ENCODE peak calls at places on chromosomes 11 and 22, in seven cellular contexts. One of them, this sample, is unnamed.

GRCh38 chr22:21025763-21026755 is 6.3 kb downstream of the SLC7A4 start:
- DNase-seq in HFFc6: no peak
- DNase-seq in left ventricle myocardium inferior: no peak
- DNase-seq in transverse colon: no peak
- DNase-seq in mammary epithelial cell: peak; percentile 66
- DNase-seq in fibroblast of pulmonary artery: no peak
- DNase-seq in RWPE1: no peak
- DNase-seq in this sample: no peak

GRCh38 chr11:95790933-95791247 is 592 bp downstream of the CEP57 start:
- DNase-seq in HFFc6: peak; percentile 30
- DNase-seq in left ventricle myocardium inferior: peak; percentile 43
- DNase-seq in RWPE1: peak; percentile 61
- DNase-seq in transverse colon: peak; percentile 72
- DNase-seq in fibroblast of pulmonary artery: peak; percentile 71
- DNase-seq in mammary epithelial cell: peak; percentile 74
- DNase-seq in this sample: peak; percentile 58

GRCh38 chr11:76781861-76782500 is 1.2 kb upstream of the TSKU start:
- DNase-seq in HFFc6: no peak
- DNase-seq in RWPE1: peak; percentile 35
- DNase-seq in fibroblast of pulmonary artery: no peak
- DNase-seq in transverse colon: peak; percentile 53
- DNase-seq in left ventricle myocardium inferior: no peak
- DNase-seq in mammary epithelial cell: peak; percentile 71
- DNase-seq in this sample: no peak

GRCh38 chr22:50460942-50461341 is 13.9 kb downstream of the SBF1 start:
- DNase-seq in mammary epithelial cell: no peak
- DNase-seq in fibroblast of pulmonary artery: no peak
- DNase-seq in HFFc6: no peak
- DNase-seq in transverse colon: peak; percentile 47
- DNase-seq in RWPE1: peak; percentile 61
- DNase-seq in left ventricle myocardium inferior: no peak
- DNase-seq in this sample: no peak

GRCh38 chr11:2523821-2524391 is 79.1 kb downstream of the KCNQ1 start:
- DNase-seq in fibroblast of pulmonary artery: no peak
- DNase-seq in mammary epithelial cell: no peak
- DNase-seq in HFFc6: no peak
- DNase-seq in RWPE1: no peak
- DNase-seq in left ventricle myocardium inferior: peak; percentile 10
- DNase-seq in transverse colon: peak; percentile 3
- DNase-seq in this sample: no peak

GRCh38 chr11:93528757-93529639 is 14.2 kb downstream of the SMCO4 start:
- DNase-seq in left ventricle myocardium inferior: no peak
- DNase-seq in transverse colon: no peak
- DNase-seq in RWPE1: no peak
- DNase-seq in fibroblast of pulmonary artery: no peak
- DNase-seq in HFFc6: no peak
- DNase-seq in mammary epithelial cell: no peak
- DNase-seq in this sample: no peak

GRCh38 chr11:46676436-46677158 is 23.8 kb downstream of the ARHGAP1 start:
- DNase-seq in mammary epithelial cell: no peak
- DNase-seq in RWPE1: no peak
- DNase-seq in fibroblast of pulmonary artery: no peak
- DNase-seq in left ventricle myocardium inferior: no peak
- DNase-seq in HFFc6: no peak
- DNase-seq in transverse colon: no peak
- DNase-seq in this sample: no peak

GRCh38 chr11:99069831-99070444 is 49.2 kb downstream of the CNTN5 start:
- DNase-seq in mammary epithelial cell: peak; percentile 0
- DNase-seq in left ventricle myocardium inferior: no peak
- DNase-seq in RWPE1: no peak
- DNase-seq in HFFc6: no peak
- DNase-seq in fibroblast of pulmonary artery: peak; percentile 32
- DNase-seq in transverse colon: peak; percentile 12
- DNase-seq in this sample: peak; percentile 22

GRCh38 chr11:122656631-122657101 is 1.1 kb downstream of the UBASH3B start:
- DNase-seq in RWPE1: peak; percentile 33
- DNase-seq in fibroblast of pulmonary artery: peak; percentile 27
- DNase-seq in transverse colon: peak; percentile 30
- DNase-seq in HFFc6: peak; percentile 24
- DNase-seq in left ventricle myocardium inferior: peak; percentile 36
- DNase-seq in mammary epithelial cell: peak; percentile 54
- DNase-seq in this sample: peak; percentile 33

GRCh38 chr11:29024386-29024785 is 916.2 kb downstream of the METTL15 start:
- DNase-seq in transverse colon: no peak
- DNase-seq in RWPE1: no peak
- DNase-seq in left ventricle myocardium inferior: no peak
- DNase-seq in mammary epithelial cell: no peak
- DNase-seq in fibroblast of pulmonary artery: no peak
- DNase-seq in HFFc6: no peak
- DNase-seq in this sample: no peak

GRCh38 chr11:47267858-47268257 is 2.1 kb upstream of the MADD start:
- DNase-seq in transverse colon: no peak
- DNase-seq in left ventricle myocardium inferior: no peak
- DNase-seq in RWPE1: no peak
- DNase-seq in fibroblast of pulmonary artery: no peak
- DNase-seq in mammary epithelial cell: no peak
- DNase-seq in HFFc6: no peak
- DNase-seq in this sample: no peak

GRCh38 chr11:62437616-62438015 is 18.8 kb downstream of the SCGB1A1 start:
- DNase-seq in HFFc6: no peak
- DNase-seq in transverse colon: no peak
- DNase-seq in fibroblast of pulmonary artery: no peak
- DNase-seq in mammary epithelial cell: no peak
- DNase-seq in left ventricle myocardium inferior: no peak
- DNase-seq in RWPE1: no peak
- DNase-seq in this sample: no peak

GRCh38 chr11:68406318-68407313 is 53.9 kb upstream of the PPP6R3 start:
- DNase-seq in HFFc6: no peak
- DNase-seq in fibroblast of pulmonary artery: no peak
- DNase-seq in mammary epithelial cell: no peak
- DNase-seq in left ventricle myocardium inferior: no peak
- DNase-seq in transverse colon: peak; percentile 55
- DNase-seq in RWPE1: no peak
- DNase-seq in this sample: no peak

GRCh38 chr11:843086-843704 is 543 bp downstream of the TSPAN4 start:
- DNase-seq in RWPE1: no peak
- DNase-seq in transverse colon: no peak
- DNase-seq in HFFc6: no peak
- DNase-seq in mammary epithelial cell: no peak
- DNase-seq in fibroblast of pulmonary artery: no peak
- DNase-seq in left ventricle myocardium inferior: no peak
- DNase-seq in this sample: no peak
- TF ChIP-seq CTCF in RWPE1: no peak
- TF ChIP-seq CTCF in transverse colon: no peak
- TF ChIP-seq CTCF in HFFc6: peak; percentile 53
- TF ChIP-seq CTCF in mammary epithelial cell: no peak
- TF ChIP-seq CTCF in fibroblast of pulmonary artery: no peak
- TF ChIP-seq CTCF in left ventricle myocardium inferior: peak; percentile 32
- TF ChIP-seq CTCF in this sample: no peak

DNA sequence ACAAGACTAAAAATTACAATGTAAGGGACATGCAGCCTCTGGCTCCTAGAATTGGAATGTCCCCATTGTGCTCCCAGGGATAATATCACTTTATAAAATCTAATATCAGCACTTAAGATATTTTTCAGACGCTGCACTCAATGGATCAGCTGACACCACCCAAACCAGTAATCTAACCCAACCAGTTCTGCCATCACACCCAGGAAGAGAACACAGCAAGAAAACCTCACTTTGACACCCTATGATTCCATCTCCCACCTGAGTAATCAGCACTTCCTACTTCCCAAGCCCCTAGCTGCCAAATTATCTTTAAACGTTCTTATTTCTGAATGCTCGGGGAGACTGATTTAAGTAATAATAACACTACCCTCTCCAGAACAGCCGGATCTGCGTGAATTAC is 2.6 kb downstream of the CASP4 start:
- DNase-seq in HFFc6: no peak
- DNase-seq in fibroblast of pulmonary artery: no peak
- DNase-seq in left ventricle myocardium inferior: no peak
- DNase-seq in transverse colon: no peak
- DNase-seq in RWPE1: no peak
- DNase-seq in mammary epithelial cell: peak; percentile 32
- DNase-seq in this sample: peak; percentile 23
- TF ChIP-seq CTCF in HFFc6: no peak
- TF ChIP-seq CTCF in fibroblast of pulmonary artery: no peak
- TF ChIP-seq CTCF in left ventricle myocardium inferior: no peak
- TF ChIP-seq CTCF in transverse colon: no peak
- TF ChIP-seq CTCF in RWPE1: no peak
- TF ChIP-seq CTCF in mammary epithelial cell: no peak
- TF ChIP-seq CTCF in this sample: no peak

GRCh38 chr11:63906087-63906486 is 10.9 kb downstream of the RCOR2 start:
- DNase-seq in HFFc6: no peak
- DNase-seq in mammary epithelial cell: no peak
- DNase-seq in fibroblast of pulmonary artery: no peak
- DNase-seq in left ventricle myocardium inferior: no peak
- DNase-seq in RWPE1: no peak
- DNase-seq in transverse colon: no peak
- DNase-seq in this sample: no peak

GRCh38 chr11:63905179-63905578 is 11.8 kb downstream of the RCOR2 start:
- DNase-seq in left ventricle myocardium inferior: no peak
- DNase-seq in fibroblast of pulmonary artery: no peak
- DNase-seq in transverse colon: no peak
- DNase-seq in HFFc6: no peak
- DNase-seq in RWPE1: no peak
- DNase-seq in mammary epithelial cell: no peak
- DNase-seq in this sample: no peak

GRCh38 chr11:63907063-63907462 is 9.9 kb downstream of the RCOR2 start:
- DNase-seq in transverse colon: no peak
- DNase-seq in HFFc6: no peak
- DNase-seq in RWPE1: no peak
- DNase-seq in fibroblast of pulmonary artery: no peak
- DNase-seq in mammary epithelial cell: no peak
- DNase-seq in left ventricle myocardium inferior: no peak
- DNase-seq in this sample: no peak

GRCh38 chr11:63907808-63908530 is 9.0 kb downstream of the RCOR2 start:
- DNase-seq in RWPE1: no peak
- DNase-seq in left ventricle myocardium inferior: no peak
- DNase-seq in fibroblast of pulmonary artery: no peak
- DNase-seq in HFFc6: no peak
- DNase-seq in transverse colon: no peak
- DNase-seq in mammary epithelial cell: no peak
- DNase-seq in this sample: no peak

DNA sequence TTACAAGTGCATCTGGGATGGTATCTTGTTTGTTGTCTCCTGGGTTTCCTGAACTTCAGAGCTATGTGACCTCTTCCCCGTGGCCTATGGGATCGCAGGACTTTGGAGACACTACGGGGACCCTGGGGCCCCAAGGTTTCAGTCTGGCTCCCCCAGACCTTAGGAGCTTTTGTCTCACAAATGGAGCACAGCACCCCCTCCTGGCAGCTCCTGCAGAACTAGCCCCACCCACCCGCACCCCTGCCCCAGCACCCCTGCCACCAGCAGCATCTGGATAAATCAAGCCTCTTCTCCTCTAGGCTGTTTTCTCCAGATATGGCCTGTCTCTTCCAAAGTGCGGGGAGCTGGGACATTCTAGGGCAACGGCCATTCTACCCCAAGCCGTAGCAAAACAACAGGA is 10.4 kb downstream of the RCOR2 start:
- DNase-seq in transverse colon: peak; percentile 34
- DNase-seq in fibroblast of pulmonary artery: peak; percentile 32
- DNase-seq in mammary epithelial cell: no peak
- DNase-seq in HFFc6: no peak
- DNase-seq in RWPE1: no peak
- DNase-seq in left ventricle myocardium inferior: no peak
- DNase-seq in this sample: peak; percentile 35
- TF ChIP-seq CTCF in transverse colon: peak; percentile 48
- TF ChIP-seq CTCF in fibroblast of pulmonary artery: peak; percentile 14
- TF ChIP-seq CTCF in mammary epithelial cell: peak; percentile 29
- TF ChIP-seq CTCF in HFFc6: peak; percentile 71
- TF ChIP-seq CTCF in RWPE1: no peak
- TF ChIP-seq CTCF in left ventricle myocardium inferior: peak; percentile 50
- TF ChIP-seq CTCF in this sample: peak; percentile 43

DNA sequence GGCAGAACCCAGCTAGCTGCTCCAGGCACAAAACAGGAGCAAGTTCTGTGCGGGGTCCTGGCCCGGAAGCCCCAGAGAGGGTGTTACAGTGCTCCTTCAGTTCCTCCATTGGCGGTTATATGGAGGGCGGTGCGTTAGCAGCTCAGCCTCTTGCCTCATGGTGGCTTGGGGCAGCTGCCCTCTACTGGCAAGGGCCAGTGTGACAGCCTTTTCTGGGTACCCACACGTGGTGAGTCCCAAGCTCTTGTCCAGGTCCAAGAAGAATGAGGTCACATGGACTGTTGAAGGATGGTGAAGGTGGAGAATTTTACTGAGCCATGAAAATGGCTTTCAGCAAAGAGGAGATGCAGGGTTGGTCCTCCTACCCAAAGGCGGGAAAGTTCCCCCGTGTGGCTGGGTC is 100.5 kb downstream of the WT1 start:
- DNase-seq in left ventricle myocardium inferior: no peak
- DNase-seq in mammary epithelial cell: no peak
- DNase-seq in RWPE1: no peak
- DNase-seq in transverse colon: peak; percentile 23
- DNase-seq in HFFc6: no peak
- DNase-seq in fibroblast of pulmonary artery: no peak
- DNase-seq in this sample: peak; percentile 4
- TF ChIP-seq CTCF in left ventricle myocardium inferior: peak; percentile 18
- TF ChIP-seq CTCF in mammary epithelial cell: peak; percentile 41
- TF ChIP-seq CTCF in RWPE1: no peak
- TF ChIP-seq CTCF in transverse colon: peak; percentile 16
- TF ChIP-seq CTCF in HFFc6: peak; percentile 47
- TF ChIP-seq CTCF in fibroblast of pulmonary artery: peak; percentile 17
- TF ChIP-seq CTCF in this sample: peak; percentile 22